ENCODE peak calls at places on chromosome 12, in nine cellular contexts. O is ovary, N is tibial nerve, I is A549, T is K562, F is H1, L is stomach, Q is HepG2, U is esophagus muscularis mucosa. G is an unnamed sample.

GRCh38 chr12:117662620-117663395 is 301.4 kb upstream of the NOS1 start:
- DNase-seq in Q (no peak), U (no peak), L (no peak), O (no peak), T (no peak), I (no peak), F (no peak), N (no peak), G (no peak)

GRCh38 chr12:59708059-59708458 is 112.2 kb downstream of the SLC16A7 start:
- DNase-seq in O (no peak), T (no peak), Q (no peak), F (no peak), U (no peak), I (no peak), N (no peak), L (no peak), G (no peak)

GRCh38 chr12:92028039-92028709 is 117.5 kb downstream of the BTG1 start:
- DNase-seq in I (no peak), T (no peak), O (no peak), L (no peak), U (no peak), Q (no peak), F (no peak), N (no peak), G (no peak)

GRCh38 chr12:52672321-52672933 is 7.8 kb downstream of the KRT1 start:
- DNase-seq in F (no peak), N (no peak), O (no peak), U (no peak), L (no peak), Q (peak), T (no peak), I (peak), G (no peak)

GRCh38 chr12:90801776-90802175 is 153.2 kb downstream of the CCER1 start:
- DNase-seq in N (no peak), F (no peak), O (no peak), U (no peak), L (no peak), I (no peak), Q (no peak), T (no peak), G (no peak)

GRCh38 chr12:116406529-116406928 is 129.0 kb upstream of the MED13L start:
- DNase-seq in N (peak), I (peak), O (peak), L (peak), T (no peak), U (peak), F (peak), Q (peak), G (peak)

GRCh38 chr12:77372469-77372868 is 307.1 kb upstream of the E2F7 start:
- DNase-seq in O (no peak), U (no peak), I (no peak), L (no peak), T (no peak), Q (no peak), F (no peak), N (no peak), G (no peak)

GRCh38 chr12:10363665-10363921 is 26.2 kb downstream of the KLRK1 start:
- DNase-seq in U (no peak), O (no peak), F (no peak), Q (no peak), N (no peak), L (no peak), T (no peak), I (no peak), G (no peak)

GRCh38 chr12:27330846-27331245 is 1.8 kb upstream of the BMAL2 start:
- DNase-seq in U (no peak), I (no peak), L (no peak), Q (no peak), T (no peak), F (no peak), O (no peak), N (no peak), G (no peak)

GRCh38 chr12:100857418-100857817 is 62.8 kb downstream of the ANO4 start:
- DNase-seq in Q (no peak), O (no peak), L (no peak), U (no peak), F (no peak), I (no peak), T (no peak), N (no peak), G (no peak)
- TF ChIP-seq EP300 in Q (no peak), O (no peak), L (no peak), U (no peak), F (no peak), I (no peak), T (no peak), N (no peak), G (no peak)

GRCh38 chr12:22312336-22312735 is 22.2 kb downstream of the ST8SIA1 start:
- DNase-seq in T (no peak), I (peak), F (no peak), U (no peak), N (peak), Q (peak), L (no peak), O (no peak), G (no peak)
- TF ChIP-seq EP300 in T (no peak), I (no peak), F (no peak), U (no peak), N (no peak), Q (no peak), L (no peak), O (no peak), G (no peak)

GRCh38 chr12:131735863-131736806 is 25.2 kb downstream of the SFSWAP start:
- DNase-seq in N (no peak), F (no peak), Q (no peak), U (no peak), T (no peak), O (no peak), I (no peak), L (no peak), G (no peak)

GRCh38 chr12:131738196-131738595 is 27.3 kb downstream of the SFSWAP start:
- DNase-seq in Q (no peak), I (no peak), L (no peak), U (no peak), T (no peak), O (no peak), F (no peak), N (no peak), G (no peak)

GRCh38 chr12:131735153-131735456 is 24.2 kb downstream of the SFSWAP start:
- DNase-seq in N (no peak), T (no peak), O (no peak), U (no peak), I (no peak), Q (no peak), L (no peak), F (no peak), G (no peak)

GRCh38 chr12:131737485-131737827 is 26.6 kb downstream of the SFSWAP start:
- DNase-seq in N (no peak), Q (no peak), I (no peak), O (no peak), F (no peak), T (no peak), L (no peak), U (no peak), G (no peak)

GRCh38 chr12:131736807-131737484 is 26.1 kb downstream of the SFSWAP start:
- DNase-seq in F (no peak), I (peak), L (no peak), U (no peak), T (no peak), Q (no peak), N (no peak), O (no peak), G (no peak)
- TF ChIP-seq EP300 in F (no peak), I (peak), L (no peak), U (no peak), T (no peak), Q (no peak), N (no peak), O (no peak), G (no peak)

GRCh38 chr12:124734224-124734788 is 129.4 kb downstream of the SCARB1 start:
- DNase-seq in U (no peak), N (no peak), O (no peak), Q (peak), I (peak), T (peak), F (peak), L (no peak), G (no peak)
- TF ChIP-seq EP300 in U (no peak), N (no peak), O (no peak), Q (no peak), I (no peak), T (peak), F (no peak), L (no peak), G (no peak)

DNA sequence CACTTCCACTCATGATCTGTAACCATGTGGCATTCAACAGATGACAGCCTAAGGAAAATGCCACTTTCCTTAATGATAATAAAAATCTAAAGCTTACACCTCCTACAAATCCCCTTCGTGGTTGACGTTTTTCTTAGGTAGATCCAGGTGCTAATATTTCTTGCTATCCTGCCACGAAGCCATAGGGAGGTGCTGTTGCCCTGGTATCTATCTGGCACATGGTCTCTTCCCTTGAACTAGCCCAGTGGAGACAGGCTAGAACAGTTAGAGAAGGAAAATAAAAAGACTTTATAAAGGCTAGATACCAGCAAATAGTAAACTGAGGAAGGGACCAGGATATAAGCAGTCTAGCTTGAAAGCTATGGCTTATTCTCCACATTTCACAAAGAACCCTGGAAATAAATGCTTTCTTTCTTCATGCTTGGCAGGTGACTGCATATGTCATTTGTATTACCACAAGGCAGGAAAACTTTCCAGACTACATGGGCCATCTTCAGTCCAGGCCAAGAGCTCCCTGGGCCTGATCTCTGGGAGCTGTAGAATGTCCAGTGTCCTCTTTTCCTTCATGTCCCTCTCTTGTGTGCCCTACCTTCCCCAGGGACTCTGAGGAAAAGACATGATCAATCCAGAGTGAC is 15.3 kb downstream of the SPIC start:
- DNase-seq in T (no peak), O (no peak), N (no peak), I (peak), Q (peak), L (peak), U (no peak), F (peak), G (peak)
- TF ChIP-seq EP300 in T (no peak), O (no peak), N (no peak), I (no peak), Q (no peak), L (no peak), U (no peak), F (no peak), G (no peak)

GRCh38 chr12:131091976-131092691 is 138.4 kb downstream of the ADGRD1 start:
- DNase-seq in F (no peak), O (peak), N (peak), I (no peak), L (no peak), Q (no peak), T (no peak), U (no peak), G (peak)

GRCh38 chr12:131091413-131091975 is 137.8 kb downstream of the ADGRD1 start:
- DNase-seq in U (no peak), N (peak), I (no peak), O (peak), T (no peak), Q (no peak), F (no peak), L (no peak), G (peak)

GRCh38 chr12:131094831-131095805 is 141.4 kb downstream of the ADGRD1 start:
- DNase-seq in O (peak), Q (no peak), I (no peak), U (no peak), F (no peak), N (peak), T (no peak), L (no peak), G (no peak)

GRCh38 chr12:131093971-131094830 is 140.5 kb downstream of the ADGRD1 start:
- DNase-seq in I (no peak), Q (no peak), N (peak), L (no peak), T (no peak), F (no peak), U (no peak), O (peak), G (peak)

DNA sequence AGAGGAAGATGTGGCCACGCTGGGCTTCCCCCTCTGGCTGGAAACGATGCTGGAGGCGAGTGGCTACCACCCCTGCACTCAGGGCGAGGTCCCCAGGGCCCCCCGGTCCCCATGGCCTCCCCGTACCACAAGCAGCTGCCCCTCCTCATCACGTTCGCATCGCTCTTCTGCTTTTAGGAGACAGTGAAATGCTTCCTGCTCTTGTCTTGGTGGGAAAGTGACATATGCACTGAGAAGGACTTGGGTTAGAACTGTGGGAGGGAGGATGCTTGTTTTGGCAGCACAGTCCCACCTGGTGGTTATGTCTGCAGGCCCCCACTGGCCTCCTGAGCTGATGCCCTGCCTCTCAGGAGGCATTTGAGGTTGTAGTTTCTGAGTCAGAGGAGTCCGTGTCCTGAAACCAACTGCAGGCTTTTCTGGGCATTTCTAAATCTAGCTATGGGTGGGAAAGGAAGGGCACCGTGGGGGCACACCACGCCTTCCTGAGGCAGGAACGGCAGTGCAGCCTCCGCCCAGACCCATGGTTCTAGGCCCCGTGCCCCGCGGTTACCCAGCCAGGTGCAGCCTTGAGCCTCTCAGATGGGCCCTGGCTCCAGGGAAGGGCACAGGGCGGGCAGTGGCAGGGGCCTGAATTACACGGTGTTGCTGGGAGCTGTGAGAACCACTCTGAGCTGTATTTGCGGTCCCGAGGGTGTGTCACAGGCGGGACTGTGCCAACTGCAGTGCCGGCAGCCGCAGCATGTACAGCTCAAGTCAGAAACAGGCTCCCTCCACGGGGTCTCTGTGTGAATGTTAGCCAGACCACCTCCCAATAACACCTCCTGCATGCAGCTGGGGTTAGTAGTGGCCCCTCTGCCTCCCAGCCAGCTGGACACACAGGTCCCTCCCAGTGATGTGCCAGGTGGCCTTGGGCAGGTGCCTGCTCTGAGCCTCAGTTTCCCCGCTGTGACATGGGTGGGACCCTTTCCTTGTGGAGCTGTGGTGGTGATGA is 139.5 kb downstream of the ADGRD1 start:
- DNase-seq in Q (no peak), I (no peak), O (peak), L (no peak), T (no peak), F (no peak), N (peak), U (no peak), G (peak)
- TF ChIP-seq EP300 in Q (no peak), I (no peak), O (no peak), L (no peak), T (no peak), F (no peak), N (no peak), U (no peak), G (no peak)

GRCh38 chr12:26114720-26115406 is 10.0 kb downstream of the BHLHE41 start:
- DNase-seq in L (no peak), O (no peak), N (no peak), Q (no peak), I (no peak), F (no peak), U (no peak), T (no peak), G (no peak)

GRCh38 chr12:26113853-26114719 is 10.8 kb downstream of the BHLHE41 start:
- DNase-seq in F (peak), L (peak), I (peak), T (peak), Q (peak), U (peak), N (peak), O (peak), G (peak)

GRCh38 chr12:26112703-26113147 is 12.1 kb downstream of the BHLHE41 start:
- DNase-seq in Q (no peak), N (no peak), U (no peak), I (no peak), T (no peak), F (no peak), L (no peak), O (no peak), G (no peak)

GRCh38 chr12:26112232-26112631 is 12.6 kb downstream of the BHLHE41 start:
- DNase-seq in T (no peak), Q (no peak), N (no peak), U (no peak), O (no peak), F (no peak), I (no peak), L (no peak), G (no peak)

GRCh38 chr12:26113194-26113654 is 11.6 kb downstream of the BHLHE41 start:
- DNase-seq in T (no peak), U (no peak), L (no peak), N (no peak), F (no peak), O (no peak), Q (no peak), I (no peak), G (no peak)
- TF ChIP-seq EP300 in T (no peak), U (no peak), L (no peak), N (no peak), F (no peak), O (no peak), Q (no peak), I (no peak), G (no peak)

DNA sequence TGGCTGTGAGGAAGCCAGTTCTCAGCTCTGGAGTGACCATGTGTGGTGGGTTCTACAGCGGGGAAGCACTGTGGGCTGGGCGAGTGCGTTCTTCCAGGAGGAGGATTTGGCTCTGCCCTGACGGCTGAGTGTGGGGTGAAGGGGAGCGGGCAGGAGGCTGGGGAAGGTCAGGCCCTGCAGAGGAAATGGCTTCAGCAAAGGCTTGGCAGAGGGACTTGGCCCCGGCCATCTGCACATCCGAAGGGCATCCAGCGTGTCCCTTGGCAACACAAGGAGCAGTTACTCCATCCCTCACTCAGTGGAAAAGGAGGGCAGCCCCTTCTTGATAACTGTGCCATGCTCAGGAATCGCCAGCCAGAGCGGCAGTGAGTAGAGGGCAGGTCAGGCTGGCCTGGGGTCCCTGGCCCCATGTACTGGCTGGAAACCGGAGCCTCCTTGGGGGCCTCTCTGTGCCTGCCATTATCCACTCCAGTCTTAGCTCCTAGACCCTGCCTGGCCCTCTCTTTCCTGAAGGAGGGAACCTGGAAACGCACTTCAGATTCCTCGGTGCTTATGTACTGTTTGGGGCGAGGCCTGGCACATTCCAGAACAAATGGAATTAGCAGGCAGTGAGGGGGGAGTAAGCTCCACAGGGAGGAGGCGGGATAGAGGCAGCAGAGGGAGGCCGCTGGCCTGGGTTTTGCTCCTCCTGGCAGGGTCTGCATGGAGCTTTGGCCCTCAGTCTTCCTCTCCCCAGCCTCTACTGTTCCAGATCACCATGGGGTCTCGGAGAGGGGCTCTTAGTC is 133.6 kb upstream of the NCOR2 start:
- DNase-seq in U (no peak), O (peak), N (no peak), L (peak), T (no peak), Q (no peak), I (peak), F (no peak), G (no peak)
- TF ChIP-seq EP300 in U (no peak), O (no peak), N (no peak), L (no peak), T (no peak), Q (no peak), I (no peak), F (no peak), G (no peak)

G was measured in transverse colon.